ENCODE peak calls at places on chromosomes 4 and X, in nine cellular contexts. E, P, Q, X, N, T, H, C and W are unnamed samples.

GRCh38 chrX:68842781-68843581 is 14.2 kb downstream of the EFNB1 start:
- DNase-seq in T (peak; percentile 10), P (peak; percentile 33), X (no peak), E (no peak), H (no peak), C (no peak), N (no peak), Q (no peak), W (no peak)

GRCh38 chrX:128800138-128800537 is 723.2 kb downstream of the SMARCA1 start:
- DNase-seq in E (no peak), T (no peak), C (no peak), P (no peak), X (no peak), H (no peak), N (no peak), Q (no peak), W (no peak)

GRCh38 chrX:45445745-45446412 is 245.2 kb upstream of the DIPK2B start:
- DNase-seq in P (peak; percentile 70), H (peak; percentile 61), E (peak; percentile 82), C (peak; percentile 74), N (no peak), Q (no peak), T (peak; percentile 90), X (peak; percentile 27), W (no peak)

GRCh38 chrX:151984328-151984727 is 9.9 kb upstream of the GABRE start:
- DNase-seq in Q (peak; percentile 42), N (peak; percentile 50), H (peak; percentile 79), E (peak; percentile 88), P (peak; percentile 33), T (peak; percentile 89), X (no peak), C (peak; percentile 89), W (no peak)

GRCh38 chrX:10030570-10030969 is 63.4 kb downstream of the CLDN34 start:
- DNase-seq in H (peak; percentile 76), P (peak; percentile 66), T (peak; percentile 65), Q (no peak), E (peak; percentile 24), C (no peak), N (peak; percentile 53), X (no peak), W (no peak)

GRCh38 chrX:51006068-51006467 is 95.5 kb downstream of the BMP15 start:
- DNase-seq in N (no peak), Q (no peak), C (no peak), H (no peak), X (no peak), E (no peak), T (no peak), P (no peak), W (no peak)

GRCh38 chr4:25457053-25457715 is 80.1 kb downstream of the ANAPC4 start:
- DNase-seq in Q (no peak), X (no peak), E (peak; percentile 53), N (no peak), T (peak; percentile 43), P (no peak), C (peak; percentile 79), H (no peak), W (no peak)

GRCh38 chr4:14592950-14593349 is 409.3 kb upstream of the CPEB2 start:
- DNase-seq in T (no peak), N (no peak), Q (no peak), P (no peak), H (no peak), C (no peak), X (no peak), E (no peak), W (no peak)

GRCh38 chr4:73660808-73661207 is 40.6 kb upstream of the RASSF6 start:
- DNase-seq in T (no peak), Q (no peak), P (no peak), C (no peak), X (no peak), N (no peak), H (no peak), E (no peak), W (no peak)

GRCh38 chr4:113145519-113146291 is 96.3 kb downstream of the ANK2 start:
- DNase-seq in N (peak; percentile 85), E (peak; percentile 7), T (no peak), H (no peak), C (no peak), X (no peak), P (no peak), Q (peak; percentile 44), W (peak; percentile 56)

GRCh38 chrX:11665144-11666040 is at the start of gene ARHGAP6:
- DNase-seq in Q (peak; percentile 47), C (peak; percentile 41), T (peak; percentile 73), E (peak; percentile 57), N (no peak), H (no peak), P (peak; percentile 77), X (no peak), W (peak; percentile 82)

GRCh38 chr4:125736057-125736456 is 421.3 kb downstream of the FAT4 start:
- DNase-seq in T (peak; percentile 59), Q (no peak), N (peak; percentile 3), P (peak; percentile 42), X (no peak), H (no peak), E (peak; percentile 75), C (peak; percentile 53), W (no peak)

GRCh38 chr4:81039351-81040174 is 9.1 kb downstream of the BMP3 start:
- DNase-seq in E (peak; percentile 17), T (no peak), X (no peak), N (no peak), C (no peak), P (no peak), Q (no peak), H (no peak), W (no peak)

GRCh38 chr4:2803624-2804448 is 11.0 kb downstream of the SH3BP2 start:
- DNase-seq in Q (peak; percentile 69), E (peak; percentile 66), P (no peak), N (no peak), H (no peak), T (no peak), X (peak; percentile 72), C (peak; percentile 46), W (peak; percentile 55)

GRCh38 chrX:10800776-10801175 is 180.4 kb upstream of the MID1 start:
- DNase-seq in H (no peak), T (no peak), X (no peak), C (no peak), P (no peak), E (no peak), N (no peak), Q (no peak), W (no peak)

GRCh38 chrX:119684916-119685224 is 8.1 kb downstream of the SEPTIN6 start:
- DNase-seq in N (no peak), X (no peak), C (no peak), E (peak; percentile 47), T (no peak), H (no peak), P (no peak), Q (no peak), W (no peak)

GRCh38 chrX:119687661-119688413 is 5.1 kb downstream of the SEPTIN6 start:
- DNase-seq in C (peak; percentile 54), Q (no peak), E (peak; percentile 66), T (no peak), X (peak; percentile 33), H (no peak), N (no peak), P (no peak), W (no peak)

GRCh38 chrX:119685225-119686066 is 7.5 kb downstream of the SEPTIN6 start:
- DNase-seq in X (peak; percentile 81), C (no peak), Q (peak; percentile 57), H (no peak), P (no peak), E (peak; percentile 60), T (peak; percentile 37), N (no peak), W (no peak)

GRCh38 chrX:119688856-119689455 is 4.0 kb downstream of the SEPTIN6 start:
- DNase-seq in X (no peak), T (no peak), Q (no peak), P (no peak), C (no peak), H (no peak), N (no peak), E (no peak), W (no peak)

GRCh38 chrX:119686087-119686639 is 6.8 kb downstream of the SEPTIN6 start:
- DNase-seq in Q (no peak), C (peak; percentile 70), N (no peak), T (peak; percentile 65), H (no peak), E (peak; percentile 57), P (peak; percentile 39), X (no peak), W (no peak)
- H3K4me3 ChIP-seq in Q (peak overlapping the region; percentile 7), C (peak overlapping the region; percentile 26), N (no peak overlapping the region), T (no peak overlapping the region), H (no peak overlapping the region), E (peak overlapping the region; percentile 42), P (no peak overlapping the region), X (no peak overlapping the region), W (no peak overlapping the region)

GRCh38 chr4:56979674-56980073 is 978 bp downstream of the POLR2B start:
- DNase-seq in X (no peak), E (peak; percentile 69), H (no peak), C (peak; percentile 31), N (peak; percentile 31), Q (no peak), P (no peak), T (peak; percentile 52), W (no peak)
- H3K4me3 ChIP-seq in X (no peak overlapping the region), E (peak overlapping the region; percentile 94), H (peak overlapping the region; percentile 88), C (peak overlapping the region; percentile 99), N (peak overlapping the region; percentile 90), Q (peak overlapping the region; percentile 81), P (peak overlapping the region; percentile 49), T (peak overlapping the region; percentile 97), W (peak overlapping the region; percentile 86)

GRCh38 chr4:94472056-94472826 is 20.5 kb downstream of the PDLIM5 start:
- DNase-seq in P (peak; percentile 60), X (no peak), H (no peak), C (peak; percentile 89), N (peak; percentile 41), E (peak; percentile 90), T (peak; percentile 75), Q (no peak), W (no peak)

GRCh38 chr4:94463771-94464170 is 12.0 kb downstream of the PDLIM5 start:
- DNase-seq in C (peak; percentile 39), P (no peak), E (peak; percentile 62), X (no peak), H (no peak), N (no peak), Q (no peak), T (no peak), W (no peak)

GRCh38 chr4:94469221-94469784 is 17.6 kb downstream of the PDLIM5 start:
- DNase-seq in Q (no peak), E (no peak), X (no peak), T (no peak), N (no peak), P (no peak), C (no peak), H (no peak), W (no peak)

GRCh38 chr4:94466923-94467322 is 15.2 kb downstream of the PDLIM5 start:
- DNase-seq in H (no peak), C (no peak), E (no peak), P (no peak), T (no peak), Q (no peak), N (no peak), X (no peak), W (no peak)

GRCh38 chr4:94468093-94468492 is 16.4 kb downstream of the PDLIM5 start:
- DNase-seq in H (no peak), N (no peak), C (no peak), X (no peak), T (no peak), Q (no peak), P (no peak), E (no peak), W (no peak)
- H3K4me3 ChIP-seq in H (no peak overlapping the region), N (no peak overlapping the region), C (no peak overlapping the region), X (no peak overlapping the region), T (no peak overlapping the region), Q (no peak overlapping the region), P (no peak overlapping the region), E (no peak overlapping the region), W (no peak overlapping the region)

GRCh38 chr4:169270810-169271691 is at the start of gene SH3RF1:
- DNase-seq in X (peak; percentile 87), E (peak; percentile 95), T (peak; percentile 72), H (no peak), P (peak; percentile 85), Q (peak; percentile 92), N (peak; percentile 38), C (peak; percentile 94), W (peak; percentile 91)
- H3K4me3 ChIP-seq in X (peak within 1 kb of the TSS; percentile 98), E (peak within 1 kb of the TSS; percentile 89), T (peak within 1 kb of the TSS; percentile 95), H (peak within 1 kb of the TSS; percentile 99), P (peak within 1 kb of the TSS; percentile 93), Q (peak within 1 kb of the TSS; percentile 99), N (peak within 1 kb of the TSS; percentile 94), C (peak within 1 kb of the TSS; percentile 86), W (peak within 1 kb of the TSS; percentile 98)